ENCODE peak calls at places on chromosomes 12 and 14, in ten cellular contexts. P, G, S, W, Z, A, D, E, N and O are unnamed samples.
A peak's percentile ranks its signal among the peaks of the same experiment; 100 is the strongest.

GRCh38 chr14:81453166-81453766 is 53.1 kb upstream of the STON2 start:
- DNase-seq in G (peak; percentile 42), P (peak; percentile 27), N (peak; percentile 58), S (peak; percentile 77), A (peak; percentile 77), Z (no peak), D (no peak), W (peak; percentile 68), E (no peak), O (peak; percentile 26)

GRCh38 chr12:108613548-108613947 is 15.7 kb upstream of the TMEM119 start:
- DNase-seq in D (no peak), P (no peak), A (no peak), E (no peak), N (peak; percentile 46), W (no peak), S (no peak), G (no peak), Z (no peak), O (no peak)

GRCh38 chr12:32586390-32586789 is 92.7 kb upstream of the DNM1L start:
- DNase-seq in A (no peak), E (no peak), G (peak; percentile 20), S (peak; percentile 48), W (no peak), D (no peak), N (no peak), Z (peak; percentile 6), P (no peak), O (no peak)

GRCh38 chr12:123908884-123909807 is 63.5 kb downstream of the CCDC92 start:
- DNase-seq in A (no peak), Z (no peak), S (no peak), N (no peak), W (no peak), G (no peak), P (no peak), E (no peak), D (no peak), O (no peak)

GRCh38 chr12:58639323-58639934 is 280.9 kb downstream of the LRIG3 start:
- DNase-seq in G (no peak), P (no peak), D (no peak), S (no peak), A (no peak), Z (no peak), E (no peak), W (no peak), N (no peak), O (no peak)

GRCh38 chr14:64821651-64822050 is 58.1 kb downstream of the SPTB start:
- DNase-seq in A (no peak), W (no peak), Z (no peak), S (no peak), N (no peak), D (no peak), G (no peak), P (no peak), E (no peak), O (no peak)

GRCh38 chr14:52873096-52873495 is 77.8 kb downstream of the FERMT2 start:
- DNase-seq in E (no peak), N (no peak), G (no peak), W (no peak), A (no peak), Z (no peak), D (no peak), S (no peak), P (no peak), O (no peak)

GRCh38 chr12:116990971-116991966 is 80.5 kb downstream of the FBXW8 start:
- DNase-seq in W (no peak), N (no peak), S (no peak), E (no peak), A (no peak), Z (no peak), D (no peak), P (no peak), G (no peak), O (no peak)

GRCh38 chr12:10849425-10849878 is at the start of gene PRR4:
- DNase-seq in A (no peak), N (no peak), Z (no peak), S (peak; percentile 0), P (no peak), W (no peak), G (peak; percentile 41), E (no peak), D (no peak), O (no peak)

GRCh38 chr14:54730156-54730961 is 163.4 kb downstream of the SAMD4A start:
- DNase-seq in S (peak; percentile 81), P (peak; percentile 41), Z (no peak), A (peak; percentile 17), W (no peak), D (no peak), N (peak; percentile 54), G (peak; percentile 31), E (no peak), O (no peak)

GRCh38 chr12:7869137-7869536 is 3.6 kb downstream of the SLC2A14 start:
- DNase-seq in A (no peak), D (no peak), E (no peak), G (no peak), S (no peak), P (no peak), N (no peak), W (no peak), Z (no peak), O (no peak)

GRCh38 chr14:93825235-93825553 is 36.9 kb upstream of the PRIMA1 start:
- DNase-seq in P (no peak), S (no peak), G (no peak), A (no peak), Z (no peak), W (no peak), E (no peak), N (no peak), D (no peak), O (no peak)

GRCh38 chr14:103021817-103022668 is 35.3 kb downstream of the CDC42BPB start:
- DNase-seq in G (no peak), S (no peak), N (no peak), A (no peak), W (no peak), P (no peak), E (no peak), Z (no peak), D (no peak), O (no peak)

GRCh38 chr12:127496255-127496654 is 770.7 kb upstream of the TMEM132C start:
- DNase-seq in N (no peak), E (no peak), S (no peak), G (no peak), W (no peak), A (no peak), D (no peak), Z (no peak), P (no peak), O (no peak)

GRCh38 chr12:82458101-82458500 is 99.8 kb downstream of the METTL25 start:
- DNase-seq in D (no peak), W (no peak), N (no peak), Z (no peak), P (no peak), S (no peak), G (no peak), A (no peak), E (no peak), O (no peak)

GRCh38 chr12:90301734-90302133 is 593.1 kb upstream of the ATP2B1 start:
- DNase-seq in N (no peak), P (no peak), S (no peak), D (no peak), Z (no peak), A (no peak), E (no peak), G (no peak), W (no peak), O (no peak)